ENCODE peak calls at places on chromosome 6, in six cellular contexts. One of them, this sample, is unnamed.

GRCh38 chr6:117449549-117450439 is 24.1 kb upstream of the ROS1 start:
- DNase-seq in psoas muscle: no peak
- DNase-seq in prostate gland: peak
- DNase-seq in ovary: peak
- DNase-seq in tibial artery: peak
- DNase-seq in left lung: peak
- DNase-seq in this sample: no peak

GRCh38 chr6:153167026-153167891 is 36.2 kb upstream of the RGS17 start:
- DNase-seq in psoas muscle: no peak
- DNase-seq in prostate gland: no peak
- DNase-seq in ovary: no peak
- DNase-seq in tibial artery: no peak
- DNase-seq in left lung: no peak
- DNase-seq in this sample: no peak

GRCh38 chr6:45327956-45328522 is at the start of gene RUNX2:
- DNase-seq in psoas muscle: no peak
- DNase-seq in prostate gland: no peak
- DNase-seq in ovary: no peak
- DNase-seq in tibial artery: no peak
- DNase-seq in left lung: no peak
- DNase-seq in this sample: no peak

GRCh38 chr6:132790450-132790849 is 8.0 kb downstream of the SLC18B1 start:
- DNase-seq in psoas muscle: no peak
- DNase-seq in prostate gland: no peak
- DNase-seq in ovary: no peak
- DNase-seq in tibial artery: no peak
- DNase-seq in left lung: no peak
- DNase-seq in this sample: no peak

GRCh38 chr6:13687917-13688351 is 23.7 kb downstream of the RANBP9 start:
- DNase-seq in psoas muscle: no peak
- DNase-seq in prostate gland: no peak
- DNase-seq in ovary: no peak
- DNase-seq in tibial artery: no peak
- DNase-seq in left lung: no peak
- DNase-seq in this sample: no peak

GRCh38 chr6:166497087-166497899 is 89.2 kb downstream of the RAMACL start:
- DNase-seq in psoas muscle: no peak
- DNase-seq in prostate gland: no peak
- DNase-seq in ovary: no peak
- DNase-seq in tibial artery: no peak
- DNase-seq in left lung: no peak
- DNase-seq in this sample: no peak

GRCh38 chr6:168365422-168366165 is 46.0 kb upstream of the DACT2 start:
- DNase-seq in psoas muscle: no peak
- DNase-seq in prostate gland: no peak
- DNase-seq in ovary: peak
- DNase-seq in tibial artery: no peak
- DNase-seq in left lung: peak
- DNase-seq in this sample: no peak

GRCh38 chr6:105164418-105164817 is 15.4 kb downstream of the POPDC3 start:
- DNase-seq in psoas muscle: peak
- DNase-seq in prostate gland: no peak
- DNase-seq in ovary: no peak
- DNase-seq in tibial artery: no peak
- DNase-seq in left lung: no peak
- DNase-seq in this sample: no peak

GRCh38 chr6:170221753-170222400 is 69.0 kb downstream of the DLL1 start:
- DNase-seq in psoas muscle: no peak
- DNase-seq in prostate gland: peak
- DNase-seq in ovary: no peak
- DNase-seq in tibial artery: peak
- DNase-seq in left lung: no peak
- DNase-seq in this sample: no peak

GRCh38 chr6:167888098-167888497 is 61.4 kb downstream of the AFDN start:
- DNase-seq in psoas muscle: no peak
- DNase-seq in prostate gland: no peak
- DNase-seq in ovary: no peak
- DNase-seq in tibial artery: no peak
- DNase-seq in left lung: no peak
- DNase-seq in this sample: no peak

GRCh38 chr6:53347250-53347920 is 1.4 kb downstream of the ELOVL5 start:
- DNase-seq in psoas muscle: no peak
- DNase-seq in prostate gland: peak
- DNase-seq in ovary: no peak
- DNase-seq in tibial artery: no peak
- DNase-seq in left lung: no peak
- DNase-seq in this sample: no peak

GRCh38 chr6:160534050-160534696 is 129.9 kb downstream of the LPA start:
- DNase-seq in psoas muscle: peak
- DNase-seq in prostate gland: peak
- DNase-seq in ovary: peak
- DNase-seq in tibial artery: peak
- DNase-seq in left lung: no peak
- DNase-seq in this sample: no peak

GRCh38 chr6:130366011-130366963 is at the start of gene TMEM200A:
- DNase-seq in psoas muscle: peak
- DNase-seq in prostate gland: no peak
- DNase-seq in ovary: peak
- DNase-seq in tibial artery: peak
- DNase-seq in left lung: peak
- DNase-seq in this sample: peak

GRCh38 chr6:92577077-92577719 is 842.2 kb downstream of the EPHA7 start:
- DNase-seq in psoas muscle: peak
- DNase-seq in prostate gland: no peak
- DNase-seq in ovary: no peak
- DNase-seq in tibial artery: no peak
- DNase-seq in left lung: no peak
- DNase-seq in this sample: no peak

GRCh38 chr6:105324386-105325000 is 78.4 kb downstream of the PREP start:
- DNase-seq in psoas muscle: no peak
- DNase-seq in prostate gland: no peak
- DNase-seq in ovary: no peak
- DNase-seq in tibial artery: no peak
- DNase-seq in left lung: no peak
- DNase-seq in this sample: no peak

GRCh38 chr6:16760536-16761468 is at the start of gene ATXN1:
- DNase-seq in psoas muscle: peak
- DNase-seq in prostate gland: peak
- DNase-seq in ovary: peak
- DNase-seq in tibial artery: peak
- DNase-seq in left lung: no peak
- DNase-seq in this sample: peak

GRCh38 chr6:25883536-25883935 is 9.5 kb upstream of the SLC17A3 start:
- DNase-seq in psoas muscle: no peak
- DNase-seq in prostate gland: no peak
- DNase-seq in ovary: no peak
- DNase-seq in tibial artery: no peak
- DNase-seq in left lung: no peak
- DNase-seq in this sample: no peak

GRCh38 chr6:162443101-162443500 is 284.5 kb downstream of the PRKN start:
- DNase-seq in psoas muscle: no peak
- DNase-seq in prostate gland: no peak
- DNase-seq in ovary: no peak
- DNase-seq in tibial artery: no peak
- DNase-seq in left lung: no peak
- DNase-seq in this sample: no peak

GRCh38 chr6:7921071-7921470 is 10.5 kb upstream of the TXNDC5 start:
- DNase-seq in psoas muscle: no peak
- DNase-seq in prostate gland: no peak
- DNase-seq in ovary: no peak
- DNase-seq in tibial artery: no peak
- DNase-seq in left lung: no peak
- DNase-seq in this sample: no peak

GRCh38 chr6:117795234-117795633 is 111.8 kb upstream of the SLC35F1 start:
- DNase-seq in psoas muscle: no peak
- DNase-seq in prostate gland: peak
- DNase-seq in ovary: no peak
- DNase-seq in tibial artery: no peak
- DNase-seq in left lung: no peak
- DNase-seq in this sample: no peak

GRCh38 chr6:33869121-33869520 is 65.3 kb upstream of the MLN start:
- DNase-seq in psoas muscle: no peak
- DNase-seq in prostate gland: no peak
- DNase-seq in ovary: no peak
- DNase-seq in tibial artery: no peak
- DNase-seq in left lung: no peak
- DNase-seq in this sample: no peak

GRCh38 chr6:18247002-18247401 is 17.3 kb downstream of the DEK start:
- DNase-seq in psoas muscle: no peak
- DNase-seq in prostate gland: no peak
- DNase-seq in ovary: no peak
- DNase-seq in tibial artery: no peak
- DNase-seq in left lung: no peak
- DNase-seq in this sample: no peak

GRCh38 chr6:120764312-120764711 is 570.0 kb downstream of the TBC1D32 start:
- DNase-seq in psoas muscle: no peak
- DNase-seq in prostate gland: no peak
- DNase-seq in ovary: no peak
- DNase-seq in tibial artery: no peak
- DNase-seq in left lung: no peak
- DNase-seq in this sample: no peak

GRCh38 chr6:17885079-17885478 is 102.4 kb downstream of the KIF13A start:
- DNase-seq in psoas muscle: no peak
- DNase-seq in prostate gland: no peak
- DNase-seq in ovary: no peak
- DNase-seq in tibial artery: no peak
- DNase-seq in left lung: no peak
- DNase-seq in this sample: no peak

GRCh38 chr6:16514249-16514648 is 247.0 kb downstream of the ATXN1 start:
- DNase-seq in psoas muscle: no peak
- DNase-seq in prostate gland: no peak
- DNase-seq in ovary: no peak
- DNase-seq in tibial artery: no peak
- DNase-seq in left lung: no peak
- DNase-seq in this sample: no peak

GRCh38 chr6:170510631-170511030 is 42.5 kb downstream of the PSMB1 start:
- DNase-seq in psoas muscle: no peak
- DNase-seq in prostate gland: no peak
- DNase-seq in ovary: no peak
- DNase-seq in tibial artery: no peak
- DNase-seq in left lung: no peak
- DNase-seq in this sample: no peak

GRCh38 chr6:150890346-150890745 is 24.8 kb downstream of the MTHFD1L start:
- DNase-seq in psoas muscle: no peak
- DNase-seq in prostate gland: no peak
- DNase-seq in ovary: no peak
- DNase-seq in tibial artery: no peak
- DNase-seq in left lung: no peak
- DNase-seq in this sample: no peak

DNA sequence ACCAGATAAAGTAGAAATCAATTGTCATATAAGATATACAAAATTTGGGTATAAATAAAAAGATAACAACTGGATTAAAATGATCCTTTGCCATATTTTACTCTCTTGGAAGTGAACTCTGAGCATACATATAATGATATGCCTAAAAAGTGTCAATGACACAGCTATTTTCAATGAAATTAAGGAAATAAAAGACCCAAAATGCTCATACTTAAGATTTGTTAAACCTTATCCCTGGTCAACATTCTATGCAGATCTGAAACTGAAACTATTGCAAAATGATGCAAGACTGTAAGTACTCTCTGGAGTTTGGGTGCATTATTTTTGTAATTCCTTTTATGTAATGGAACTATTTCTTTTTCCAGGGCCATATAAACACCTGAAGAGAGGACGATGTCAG is 119.0 kb upstream of the SGK1 start:
- DNase-seq in psoas muscle: no peak
- DNase-seq in prostate gland: no peak
- DNase-seq in ovary: no peak
- DNase-seq in tibial artery: no peak
- DNase-seq in left lung: no peak
- DNase-seq in this sample: no peak
- H3K27ac ChIP-seq in psoas muscle: peak
- H3K27ac ChIP-seq in prostate gland: no peak
- H3K27ac ChIP-seq in ovary: no peak
- H3K27ac ChIP-seq in tibial artery: no peak
- H3K27ac ChIP-seq in left lung: peak
- H3K27ac ChIP-seq in this sample: peak

DNA sequence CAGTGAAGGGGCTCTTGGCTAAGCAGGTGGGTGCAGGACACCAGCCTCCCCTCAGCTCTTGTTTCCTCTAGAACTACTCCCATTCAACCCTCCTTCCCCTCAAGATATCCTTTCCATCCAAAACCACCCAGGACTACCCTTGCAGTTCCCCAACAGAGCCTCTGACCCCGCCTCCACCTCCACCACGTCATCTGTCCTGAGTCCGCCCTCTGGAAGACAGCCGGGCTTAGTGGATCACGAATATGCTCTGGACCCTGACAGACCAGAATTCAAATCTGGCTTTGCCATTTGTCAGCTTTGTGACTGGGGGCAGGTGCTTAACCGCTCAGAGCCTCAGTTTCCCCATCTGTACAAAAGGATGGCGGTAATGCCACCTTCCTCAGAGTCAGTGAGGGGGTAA is 31.4 kb downstream of the TFEB start:
- DNase-seq in psoas muscle: peak
- DNase-seq in prostate gland: no peak
- DNase-seq in ovary: no peak
- DNase-seq in tibial artery: no peak
- DNase-seq in left lung: no peak
- DNase-seq in this sample: no peak
- TF ChIP-seq CTCF in psoas muscle: no peak
- TF ChIP-seq CTCF in prostate gland: no peak
- TF ChIP-seq CTCF in ovary: no peak
- TF ChIP-seq CTCF in tibial artery: no peak
- TF ChIP-seq CTCF in left lung: no peak
- TF ChIP-seq CTCF in this sample: no peak

GRCh38 chr6:113476937-113477839 is 380.0 kb upstream of the MARCKS start:
- DNase-seq in psoas muscle: no peak
- DNase-seq in prostate gland: no peak
- DNase-seq in ovary: no peak
- DNase-seq in tibial artery: no peak
- DNase-seq in left lung: no peak
- DNase-seq in this sample: no peak
- H3K4me3 ChIP-seq in psoas muscle: no peak
- H3K4me3 ChIP-seq in prostate gland: no peak
- H3K4me3 ChIP-seq in ovary: no peak
- H3K4me3 ChIP-seq in tibial artery: no peak
- H3K4me3 ChIP-seq in left lung: no peak
- H3K4me3 ChIP-seq in this sample: no peak

GRCh38 chr6:147756000-147756399 is 247.5 kb downstream of the SAMD5 start:
- DNase-seq in psoas muscle: no peak
- DNase-seq in prostate gland: no peak
- DNase-seq in ovary: no peak
- DNase-seq in tibial artery: no peak
- DNase-seq in left lung: no peak
- DNase-seq in this sample: no peak

GRCh38 chr6:147758305-147758704 is 249.8 kb downstream of the SAMD5 start:
- DNase-seq in psoas muscle: no peak
- DNase-seq in prostate gland: no peak
- DNase-seq in ovary: no peak
- DNase-seq in tibial artery: no peak
- DNase-seq in left lung: no peak
- DNase-seq in this sample: no peak

DNA sequence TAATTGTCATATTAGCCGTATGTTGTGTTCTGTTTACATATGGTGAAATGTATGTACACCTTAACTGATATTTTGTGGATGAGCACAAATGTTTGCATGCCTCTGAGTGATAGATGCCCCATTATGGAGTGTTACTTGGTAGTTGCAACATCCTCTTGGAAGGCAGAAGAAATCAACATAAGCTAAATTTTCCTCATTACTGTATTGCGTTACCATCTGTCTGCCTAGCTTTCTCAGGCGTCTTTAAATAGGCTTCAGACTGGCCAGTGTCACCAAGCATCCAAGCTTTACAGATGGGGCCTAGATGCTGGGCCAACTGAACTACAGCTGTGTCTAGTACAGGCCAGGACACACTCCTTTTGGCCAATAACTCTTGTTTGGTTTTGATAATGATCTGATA is 250.6 kb downstream of the SAMD5 start:
- DNase-seq in psoas muscle: no peak
- DNase-seq in prostate gland: no peak
- DNase-seq in ovary: no peak
- DNase-seq in tibial artery: no peak
- DNase-seq in left lung: no peak
- DNase-seq in this sample: no peak
- H3K27ac ChIP-seq in psoas muscle: no peak
- H3K27ac ChIP-seq in prostate gland: no peak
- H3K27ac ChIP-seq in ovary: no peak
- H3K27ac ChIP-seq in tibial artery: no peak
- H3K27ac ChIP-seq in left lung: no peak
- H3K27ac ChIP-seq in this sample: no peak